ENCODE peak calls at places on chromosome 20, in four cellular contexts. Y, K, U and D are unnamed samples. For H3K36me3 and H3K27me3, the result is how much of the 10 kb centered on the place peaks cover.

GRCh38 chr20:34705008-34705382 is 851 bp downstream of the TP53INP2 start:
- DNase-seq in K (no peak), U (no peak), Y (no peak), D (no peak)

GRCh38 chr20:15706719-15707118 is 866.5 kb downstream of the KIF16B start:
- DNase-seq in K (no peak), Y (no peak), U (no peak), D (no peak)

GRCh38 chr20:49323622-49324238 is 45.9 kb upstream of the ZNFX1 start:
- DNase-seq in U (no peak), Y (no peak), K (peak), D (no peak)

GRCh38 chr20:32539817-32540675 is 45.1 kb downstream of the NOL4L start:
- DNase-seq in Y (no peak), U (no peak), K (no peak), D (no peak)

GRCh38 chr20:38337561-38338140 is 8.6 kb upstream of the LBP start:
- DNase-seq in Y (no peak), K (no peak), U (no peak), D (peak)

GRCh38 chr20:16771204-16771603 is 23.0 kb downstream of the OTOR start:
- DNase-seq in Y (no peak), K (no peak), U (no peak), D (no peak)

GRCh38 chr20:60138263-60139127 is 180.3 kb downstream of the CDH26 start:
- DNase-seq in K (no peak), U (no peak), Y (no peak), D (no peak)

GRCh38 chr20:10282930-10283556 is 64.4 kb downstream of the SNAP25 start:
- DNase-seq in U (no peak), Y (no peak), K (no peak), D (no peak)

GRCh38 chr20:11686900-11687543 is 230.7 kb upstream of the BTBD3 start:
- DNase-seq in U (peak), K (peak), Y (no peak), D (peak)

GRCh38 chr20:38060536-38060935 is 27.0 kb downstream of the RPRD1B start:
- DNase-seq in U (no peak), Y (no peak), K (no peak), D (no peak)

GRCh38 chr20:43695571-43695970 is 28.7 kb downstream of the MYBL2 start:
- DNase-seq in U (no peak), K (no peak), Y (no peak), D (no peak)

GRCh38 chr20:43694763-43695162 is 27.8 kb downstream of the MYBL2 start:
- DNase-seq in K (no peak), U (no peak), Y (no peak), D (no peak)

GRCh38 chr20:43700627-43701026 is 26.2 kb downstream of the GTSF1L start:
- DNase-seq in U (no peak), Y (no peak), K (no peak), D (no peak)

GRCh38 chr20:43702502-43702901 is 24.3 kb downstream of the GTSF1L start:
- DNase-seq in K (no peak), U (no peak), Y (no peak), D (no peak)

DNA sequence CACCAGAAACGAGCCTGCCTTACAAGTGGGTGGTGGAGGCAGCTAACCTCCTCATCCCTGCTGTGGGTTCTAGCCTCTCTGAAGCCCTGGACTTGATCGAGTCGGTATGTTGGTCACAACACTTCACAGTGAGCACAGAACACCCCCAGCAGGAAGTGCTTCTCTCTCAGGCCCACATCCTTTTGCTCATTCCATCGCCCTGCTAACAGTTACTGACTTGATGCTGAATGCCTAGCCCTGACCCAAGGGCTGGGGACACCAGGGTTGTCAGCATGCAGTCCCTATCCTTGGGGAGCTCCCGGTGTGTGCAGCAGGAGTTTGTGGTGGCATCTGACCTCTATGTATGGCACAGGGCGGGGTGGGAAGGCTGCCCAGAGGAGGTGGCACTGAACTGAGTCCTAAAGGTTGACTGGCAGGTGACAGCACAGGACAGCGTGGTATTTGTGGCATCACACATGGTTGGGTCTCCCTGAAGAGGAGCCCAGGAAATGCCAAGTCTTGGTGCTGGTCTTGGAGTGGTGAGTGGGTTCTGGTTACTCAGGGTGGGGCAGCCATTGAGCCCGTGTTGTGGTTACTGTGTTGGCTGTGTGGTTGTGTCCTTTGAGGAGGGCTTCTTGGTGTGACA is 26.7 kb downstream of the GTSF1L start:
- DNase-seq in Y (no peak), U (no peak), K (no peak), D (no peak)
- H3K36me3 ChIP-seq in Y (under half), U (under half), K (under half), D (under half)

DNA sequence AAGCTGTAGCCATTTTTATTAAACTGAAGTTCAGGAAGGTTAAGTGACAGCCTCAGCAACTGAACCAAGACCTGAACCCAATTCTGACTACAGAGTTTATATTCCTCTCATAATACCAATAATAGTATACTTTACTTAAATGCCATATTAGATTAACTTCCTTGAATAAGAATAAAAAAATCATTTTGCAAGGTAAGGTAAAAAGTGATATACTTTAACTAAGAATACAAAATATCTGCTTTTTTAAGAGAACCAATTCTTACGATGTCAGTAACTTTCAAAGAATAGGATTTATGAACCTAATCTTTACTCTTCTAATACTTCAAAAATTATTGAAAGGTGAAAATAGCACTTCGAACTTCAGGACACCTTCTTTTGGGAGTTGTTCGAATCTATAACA is 3.7 kb downstream of the RAD21L1 start:
- DNase-seq in K (no peak), Y (no peak), U (no peak), D (no peak)
- H3K27me3 ChIP-seq in K (under half), Y (under half), U (under half), D (under half)

GRCh38 chr20:3710027-3710426 is 2.4 kb downstream of the SIGLEC1 start:
- DNase-seq in U (no peak), Y (no peak), K (no peak), D (peak)
- H3K4me3 ChIP-seq in U (peak), Y (no peak), K (no peak), D (no peak)

DNA sequence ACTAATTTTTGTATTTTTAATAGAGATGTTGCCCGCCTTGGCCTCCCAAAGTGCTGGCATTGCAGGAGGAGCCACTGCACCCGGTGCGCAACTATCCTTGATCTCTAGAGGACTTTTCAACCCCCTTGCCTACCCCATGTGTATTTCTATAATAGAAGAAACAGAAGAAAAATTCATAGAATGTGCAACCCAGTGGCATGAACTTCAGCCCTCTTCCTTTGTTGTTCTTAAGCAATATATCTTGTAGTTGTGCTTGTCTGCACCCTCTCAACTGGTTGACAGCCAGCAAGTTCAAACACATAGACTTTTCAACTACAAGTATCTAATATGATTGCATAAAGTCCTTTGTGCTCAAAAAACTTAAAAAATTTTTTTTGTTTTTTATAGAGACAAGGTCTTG is 72.3 kb upstream of the NCOA3 start:
- DNase-seq in Y (no peak), K (no peak), U (no peak), D (no peak)
- H3K36me3 ChIP-seq in Y (under half), K (under half), U (under half), D (under half)

DNA sequence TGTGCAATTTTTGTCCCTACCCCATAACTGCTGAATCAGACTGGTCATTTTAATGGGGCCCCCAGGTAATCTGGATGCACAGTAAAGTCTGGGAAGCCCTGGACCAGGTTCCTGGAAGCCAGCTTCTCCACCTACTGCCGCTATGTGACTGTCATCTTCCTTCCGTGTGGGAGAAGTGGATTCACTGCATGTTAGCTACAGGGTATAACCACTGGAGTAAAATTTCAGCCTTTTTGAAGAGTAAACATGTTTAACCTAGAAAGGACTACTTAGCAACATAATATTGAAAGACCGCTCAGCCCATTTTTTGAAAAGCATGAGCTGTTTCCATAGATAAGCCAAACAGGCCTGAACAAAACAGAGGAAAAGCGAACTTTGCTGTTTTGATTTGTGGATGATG is 208.1 kb downstream of the PLCB4 start:
- DNase-seq in K (no peak), U (no peak), Y (no peak), D (no peak)
- H3K27me3 ChIP-seq in K (under half), U (under half), Y (under half), D (under half)

GRCh38 chr20:44836596-44837120 is 26.3 kb upstream of the RIMS4 start:
- DNase-seq in Y (no peak), K (no peak), U (no peak), D (no peak)
- H3K4me3 ChIP-seq in Y (no peak), K (no peak), U (no peak), D (no peak)

DNA sequence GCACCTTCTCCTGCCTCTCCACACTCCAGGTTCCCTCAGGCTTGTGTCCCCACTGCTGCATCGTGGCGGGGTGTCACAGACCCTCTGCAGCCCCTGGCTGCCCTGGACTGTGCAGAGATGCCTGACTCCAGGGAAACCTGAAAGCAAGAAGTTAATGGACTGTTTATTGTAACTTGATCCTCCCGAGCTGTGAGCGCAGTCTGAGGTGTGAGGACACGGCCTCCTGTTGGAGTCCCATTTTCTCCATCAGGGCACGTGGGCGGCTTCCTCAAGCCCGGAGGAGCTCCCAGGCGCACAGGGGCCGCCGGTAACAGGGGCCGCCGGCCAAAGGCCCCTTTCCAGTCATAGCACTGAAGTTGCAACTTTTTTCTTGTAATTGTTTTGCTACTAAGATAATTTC is 16.9 kb downstream of the RBM38 start:
- DNase-seq in U (no peak), K (no peak), Y (no peak), D (no peak)
- H3K36me3 ChIP-seq in U (half or more), K (under half), Y (under half), D (under half)

DNA sequence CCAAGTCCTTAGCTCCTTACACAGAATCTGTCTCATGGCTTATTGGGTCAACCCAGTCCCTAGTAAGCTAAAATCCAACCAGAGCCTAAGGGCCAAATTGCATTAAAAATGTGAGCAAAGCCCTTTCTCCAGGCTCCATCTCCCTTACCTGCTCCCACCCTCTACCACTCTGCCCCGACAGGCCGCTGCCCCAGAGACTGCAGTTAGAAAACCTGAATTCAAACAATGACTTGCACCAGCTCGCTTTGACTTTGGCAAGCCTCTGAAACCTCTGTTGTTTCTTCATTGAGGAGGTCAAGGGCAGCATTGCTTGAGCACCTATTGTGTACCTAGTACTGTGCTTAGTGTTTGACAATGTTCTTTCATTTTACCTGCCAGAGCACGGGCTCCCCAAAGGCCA is 188.1 kb upstream of the PMEPA1 start:
- DNase-seq in U (peak), Y (no peak), K (no peak), D (no peak)
- H3K27me3 ChIP-seq in U (under half), Y (under half), K (under half), D (under half)

DNA sequence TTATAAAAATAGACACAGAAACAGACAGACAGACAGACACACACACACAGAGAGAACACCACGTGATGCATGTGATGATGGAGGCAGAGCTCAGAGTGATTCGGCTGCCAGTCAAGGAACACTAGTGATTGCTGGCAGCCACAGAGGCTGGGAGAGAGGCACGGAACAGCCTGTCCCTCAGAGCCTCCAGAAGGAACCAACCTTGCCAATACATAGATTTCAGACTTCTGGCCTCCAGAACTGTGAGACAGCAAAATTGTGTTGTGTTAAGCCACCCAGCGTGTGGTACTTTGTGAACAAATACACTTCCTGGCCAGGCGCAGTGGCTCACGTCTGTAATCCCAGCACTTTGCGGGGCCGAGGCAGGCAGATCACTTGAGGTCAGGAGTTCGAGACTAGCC is 9.5 kb upstream of the PARD6B start:
- DNase-seq in K (peak), Y (no peak), U (peak), D (no peak)
- H3K4me3 ChIP-seq in K (no peak), Y (no peak), U (no peak), D (no peak)